ENCODE peak calls at places on chromosomes 12 and 14, in six cellular contexts. G is nephron progenitor cell, L is lung, F is MCF 10A, Y is HTR-8/SVneo, N is progenitor cell of endocrine pancreas. P is an unnamed sample.
A peak's percentile ranks its signal among the peaks of the same experiment; 100 is the strongest.

GRCh38 chr12:132373967-132374820 is 44.8 kb upstream of the GALNT9 start:
- DNase-seq in G (no peak), Y (peak; percentile 50), F (no peak), L (no peak), N (no peak), P (no peak)

GRCh38 chr14:72404998-72405397 is 472.8 kb downstream of the RGS6 start:
- DNase-seq in Y (no peak), G (no peak), F (no peak), N (no peak), L (no peak), P (no peak)

GRCh38 chr12:59374783-59375182 is 221.0 kb upstream of the SLC16A7 start:
- DNase-seq in Y (no peak), L (no peak), G (no peak), N (no peak), F (no peak), P (no peak)

GRCh38 chr14:70885343-70886014 is 21.8 kb upstream of the PCNX1 start:
- DNase-seq in L (no peak), N (no peak), G (no peak), Y (no peak), F (no peak), P (no peak)

GRCh38 chr14:29442720-29443119 is 484.9 kb downstream of the PRKD1 start:
- DNase-seq in Y (peak; percentile 34), F (peak; percentile 13), G (no peak), N (no peak), L (no peak), P (no peak)

GRCh38 chr14:78848234-78848820 is 678.2 kb downstream of the NRXN3 start:
- DNase-seq in N (peak; percentile 36), G (peak; percentile 71), F (peak; percentile 71), L (peak; percentile 34), Y (peak; percentile 10), P (no peak)

GRCh38 chr12:115570271-115570777 is 707.2 kb downstream of the MED13L start:
- DNase-seq in N (no peak), F (no peak), G (no peak), Y (peak; percentile 64), L (no peak), P (no peak)

GRCh38 chr14:93804654-93805053 is 16.4 kb upstream of the PRIMA1 start:
- DNase-seq in Y (no peak), L (no peak), N (no peak), G (no peak), F (no peak), P (no peak)

GRCh38 chr12:109387425-109388166 is 39.9 kb downstream of the MYO1H start:
- DNase-seq in G (no peak), L (no peak), Y (peak; percentile 22), N (no peak), F (peak; percentile 27), P (no peak)

GRCh38 chr14:41609704-41610183 is 3.1 kb downstream of the LRFN5 start:
- DNase-seq in Y (peak; percentile 51), G (peak; percentile 74), L (no peak), N (peak; percentile 37), F (no peak), P (no peak)

GRCh38 chr12:108241961-108242360 is 97.2 kb downstream of the CMKLR1 start:
- DNase-seq in Y (peak; percentile 13), N (no peak), F (no peak), G (no peak), L (no peak), P (no peak)

GRCh38 chr12:45292486-45293195 is 76.7 kb downstream of the ANO6 start:
- DNase-seq in F (no peak), G (no peak), L (no peak), N (no peak), Y (no peak), P (peak; percentile 36)

GRCh38 chr12:113467514-113468364 is 3.9 kb downstream of the LHX5 start:
- DNase-seq in L (no peak), N (no peak), F (no peak), G (no peak), Y (no peak), P (no peak)

GRCh38 chr14:32938719-32939253 is at the start of gene NPAS3:
- DNase-seq in F (no peak), Y (no peak), G (peak; percentile 63), L (no peak), N (no peak), P (no peak)

GRCh38 chr12:65300679-65301349 is 22.3 kb downstream of the MSRB3 start:
- DNase-seq in F (peak; percentile 41), G (peak; percentile 12), N (no peak), Y (no peak), L (no peak), P (no peak)

GRCh38 chr14:23565626-23566025 is 2.0 kb downstream of the AP1G2 start:
- DNase-seq in F (no peak), G (no peak), N (no peak), Y (no peak), L (no peak), P (no peak)

GRCh38 chr14:68692916-68693771 is 99.7 kb downstream of the ZFP36L1 start:
- DNase-seq in L (no peak), G (no peak), F (peak; percentile 48), Y (no peak), N (no peak), P (no peak)

GRCh38 chr12:47885012-47885501 is 19.7 kb downstream of the VDR start:
- DNase-seq in F (no peak), G (no peak), Y (no peak), N (no peak), L (no peak), P (no peak)

GRCh38 chr12:124829708-124830304 is 33.9 kb downstream of the SCARB1 start:
- DNase-seq in L (no peak), N (no peak), Y (no peak), F (no peak), G (no peak), P (no peak)

GRCh38 chr14:105083926-105084685 is 18.9 kb upstream of the GPR132 start:
- DNase-seq in F (no peak), Y (no peak), G (no peak), L (no peak), N (no peak), P (no peak)

GRCh38 chr14:32381869-32382268 is 52.8 kb downstream of the AKAP6 start:
- DNase-seq in N (no peak), G (no peak), Y (no peak), F (no peak), L (no peak), P (no peak)

GRCh38 chr12:87656311-87656710 is 372.9 kb downstream of the C12orf50 start:
- DNase-seq in L (no peak), F (no peak), G (no peak), Y (no peak), N (no peak), P (no peak)

GRCh38 chr12:94263011-94263786 is 114.8 kb downstream of the PLXNC1 start:
- DNase-seq in N (no peak), F (no peak), G (no peak), L (no peak), Y (no peak), P (no peak)

GRCh38 chr12:52321433-52321832 is 235 bp upstream of the KRT83 start:
- DNase-seq in Y (no peak), N (no peak), L (no peak), G (no peak), F (no peak), P (no peak)

GRCh38 chr12:3704512-3705348 is 48.2 kb downstream of the CRACR2A start:
- DNase-seq in L (no peak), G (no peak), F (no peak), Y (no peak), N (no peak), P (no peak)

GRCh38 chr12:13277278-13277677 is 80.8 kb downstream of the EMP1 start:
- DNase-seq in L (no peak), G (no peak), N (no peak), Y (no peak), F (no peak), P (no peak)

GRCh38 chr12:116455540-116456306 is 103.5 kb upstream of the MAP1LC3B2 start:
- DNase-seq in F (peak; percentile 83), L (peak; percentile 66), Y (peak; percentile 62), N (no peak), G (peak; percentile 76), P (peak; percentile 47)

GRCh38 chr12:56801661-56802622 is 38.8 kb downstream of the HSD17B6 start:
- DNase-seq in F (no peak), N (no peak), Y (no peak), L (no peak), G (no peak), P (no peak)

GRCh38 chr12:92673756-92674155 is 29.0 kb upstream of the PLEKHG7 start:
- DNase-seq in L (no peak), N (no peak), G (no peak), F (no peak), Y (no peak), P (no peak)

GRCh38 chr12:52825961-52826360 is 8.2 kb downstream of the KRT79 start:
- DNase-seq in Y (no peak), F (no peak), N (no peak), L (no peak), G (no peak), P (no peak)

GRCh38 chr12:57590892-57591566 is at the start of gene PIP4K2C:
- DNase-seq in F (peak; percentile 87), L (peak; percentile 78), Y (peak; percentile 92), G (peak; percentile 75), N (peak; percentile 83), P (peak; percentile 66)

GRCh38 chr14:39050389-39050788 is 52.6 kb downstream of the SEC23A start:
- DNase-seq in F (peak; percentile 59), L (no peak), G (no peak), N (no peak), Y (peak; percentile 36), P (no peak)

GRCh38 chr14:100440207-100440631 is 117.1 kb downstream of the SLC25A47 start:
- DNase-seq in G (peak; percentile 60), Y (peak; percentile 85), F (peak; percentile 89), L (peak; percentile 73), N (peak; percentile 30), P (peak; percentile 77)

GRCh38 chr14:103871596-103872480 is 24.5 kb upstream of the PPP1R13B start:
- DNase-seq in F (no peak), L (peak; percentile 82), G (peak; percentile 66), Y (no peak), N (peak; percentile 32), P (no peak)

GRCh38 chr12:3122841-3123678 is 45.9 kb downstream of the TSPAN9 start:
- DNase-seq in L (peak; percentile 40), Y (peak; percentile 65), F (peak; percentile 89), G (no peak), N (no peak), P (peak; percentile 77)

GRCh38 chr12:122991623-122992275 is 11.3 kb downstream of the ARL6IP4 start:
- DNase-seq in Y (no peak), N (no peak), G (no peak), F (no peak), L (no peak), P (no peak)

P was measured in gastrocnemius medialis.